ENCODE peak calls at places on chromosomes 16 and 17, in five cellular contexts. One of them, this sample, is unnamed.

GRCh38 chr17:81737947-81738800 is 26.1 kb downstream of the SLC25A10 start:
- DNase-seq in NCI-H2029 treated with DMSO at 0.1 percent for 48 hours: no peak
- DNase-seq in NCI-H524 treated with DMSO at 0.1 percent for 48 hours: no peak
- DNase-seq in NCI-H2081: no peak
- DNase-seq in GM04504: no peak
- DNase-seq in this sample: no peak

GRCh38 chr17:16044484-16044883 is 44.9 kb downstream of the TTC19 start:
- DNase-seq in NCI-H2029 treated with DMSO at 0.1 percent for 48 hours: no peak
- DNase-seq in NCI-H524 treated with DMSO at 0.1 percent for 48 hours: no peak
- DNase-seq in NCI-H2081: no peak
- DNase-seq in GM04504: no peak
- DNase-seq in this sample: no peak

GRCh38 chr16:68668266-68668665 is 23.2 kb downstream of the CDH3 start:
- DNase-seq in NCI-H2029 treated with DMSO at 0.1 percent for 48 hours: no peak
- DNase-seq in NCI-H524 treated with DMSO at 0.1 percent for 48 hours: no peak
- DNase-seq in NCI-H2081: no peak
- DNase-seq in GM04504: peak
- DNase-seq in this sample: no peak

GRCh38 chr17:4209611-4210010 is 54.2 kb downstream of the ANKFY1 start:
- DNase-seq in NCI-H2029 treated with DMSO at 0.1 percent for 48 hours: no peak
- DNase-seq in NCI-H524 treated with DMSO at 0.1 percent for 48 hours: no peak
- DNase-seq in NCI-H2081: no peak
- DNase-seq in GM04504: no peak
- DNase-seq in this sample: no peak

GRCh38 chr17:14428640-14429029 is 127.8 kb downstream of the HS3ST3B1 start:
- DNase-seq in NCI-H2029 treated with DMSO at 0.1 percent for 48 hours: no peak
- DNase-seq in NCI-H524 treated with DMSO at 0.1 percent for 48 hours: no peak
- DNase-seq in NCI-H2081: no peak
- DNase-seq in GM04504: no peak
- DNase-seq in this sample: no peak

GRCh38 chr16:79728048-79728922 is 127.7 kb upstream of the MAF start:
- DNase-seq in NCI-H2029 treated with DMSO at 0.1 percent for 48 hours: no peak
- DNase-seq in NCI-H524 treated with DMSO at 0.1 percent for 48 hours: no peak
- DNase-seq in NCI-H2081: no peak
- DNase-seq in GM04504: no peak
- DNase-seq in this sample: no peak

GRCh38 chr16:75304521-75305363 is 53.3 kb upstream of the BCAR1 start:
- DNase-seq in NCI-H2029 treated with DMSO at 0.1 percent for 48 hours: no peak
- DNase-seq in NCI-H524 treated with DMSO at 0.1 percent for 48 hours: no peak
- DNase-seq in NCI-H2081: no peak
- DNase-seq in GM04504: peak
- DNase-seq in this sample: no peak

GRCh38 chr17:17220529-17220928 is 14.4 kb upstream of the PLD6 start:
- DNase-seq in NCI-H2029 treated with DMSO at 0.1 percent for 48 hours: no peak
- DNase-seq in NCI-H524 treated with DMSO at 0.1 percent for 48 hours: no peak
- DNase-seq in NCI-H2081: peak
- DNase-seq in GM04504: no peak
- DNase-seq in this sample: no peak

GRCh38 chr16:4512473-4512872 is 26.1 kb downstream of the CDIP1 start:
- DNase-seq in NCI-H2029 treated with DMSO at 0.1 percent for 48 hours: no peak
- DNase-seq in NCI-H524 treated with DMSO at 0.1 percent for 48 hours: no peak
- DNase-seq in NCI-H2081: no peak
- DNase-seq in GM04504: no peak
- DNase-seq in this sample: no peak

GRCh38 chr16:23869052-23869451 is 33.3 kb downstream of the PRKCB start:
- DNase-seq in NCI-H2029 treated with DMSO at 0.1 percent for 48 hours: no peak
- DNase-seq in NCI-H524 treated with DMSO at 0.1 percent for 48 hours: no peak
- DNase-seq in NCI-H2081: no peak
- DNase-seq in GM04504: no peak
- DNase-seq in this sample: peak

This sample was measured in NCI-H1930.